ENCODE peak calls at places on chromosomes 7 and 10, in four cellular contexts. X is WERI-Rb-1; M is stimulated activated CD4-positive, alpha-beta T cell treated with anti-CD3 and anti-CD28 coated beads, Interleukin-1b, Interleukin-23, amount 100 ng/mL, for 24 hours; Y is GM10248. O is an unnamed sample.

GRCh38 chr10:127279334-127279774 is 83.0 kb upstream of the INSYN2A start:
- DNase-seq in X (no peak), M (no peak), Y (no peak), O (no peak)

GRCh38 chr10:90592903-90593302 is 264.9 kb downstream of the HTR7 start:
- DNase-seq in X (peak), M (no peak), Y (peak), O (peak)

GRCh38 chr7:153829523-153829922 is 222.7 kb upstream of the DPP6 start:
- DNase-seq in X (no peak), M (no peak), Y (no peak), O (no peak)

GRCh38 chr7:97845622-97846203 is 26.5 kb downstream of the ASNS start:
- DNase-seq in X (no peak), M (no peak), Y (no peak), O (no peak)

GRCh38 chr10:114520453-114520852 is 116.2 kb upstream of the AFAP1L2 start:
- DNase-seq in X (no peak), M (no peak), Y (no peak), O (no peak)

GRCh38 chr7:130151591-130152269 is 53.5 kb downstream of the TMEM209 start:
- DNase-seq in X (no peak), M (no peak), Y (no peak), O (no peak)

GRCh38 chr10:124565565-124566221 is 104.1 kb downstream of the LHPP start:
- DNase-seq in X (peak), M (no peak), Y (peak), O (peak)

GRCh38 chr10:33237736-33238624 is 96.5 kb downstream of the NRP1 start:
- DNase-seq in X (no peak), M (no peak), Y (no peak), O (no peak)

GRCh38 chr7:69232445-69233376 is 365.6 kb upstream of the AUTS2 start:
- DNase-seq in X (no peak), M (no peak), Y (no peak), O (no peak)

GRCh38 chr7:134547738-134548054 is 1.2 kb upstream of the AKR1B15 start:
- DNase-seq in X (peak), M (no peak), Y (peak), O (no peak)

GRCh38 chr7:72754312-72754711 is 73.7 kb downstream of the TYW1B start:
- DNase-seq in X (no peak), M (no peak), Y (no peak), O (no peak)

GRCh38 chr10:132810807-132811700 is 25.1 kb upstream of the NKX6-2 start:
- DNase-seq in X (no peak), M (no peak), Y (no peak), O (no peak)

GRCh38 chr7:924541-925231 is 29.8 kb downstream of the ADAP1 start:
- DNase-seq in X (no peak), M (peak), Y (peak), O (peak)

GRCh38 chr10:12202230-12202629 is 6.2 kb downstream of the CDC123 start:
- DNase-seq in X (no peak), M (no peak), Y (no peak), O (no peak)

GRCh38 chr7:120583835-120584586 is 273.9 kb downstream of the TSPAN12 start:
- DNase-seq in X (no peak), M (no peak), Y (no peak), O (no peak)

GRCh38 chr10:29392376-29393021 is 103.6 kb downstream of the LYZL1 start:
- DNase-seq in X (peak), M (peak), Y (peak), O (peak)

GRCh38 chr7:7761340-7761973 is 43.0 kb upstream of the RPA3 start:
- DNase-seq in X (no peak), M (no peak), Y (no peak), O (no peak)

GRCh38 chr10:97888641-97889262 is 39.1 kb downstream of the GOLGA7B start:
- DNase-seq in X (no peak), M (no peak), Y (no peak), O (no peak)

GRCh38 chr10:117007080-117007479 is 2.1 kb upstream of the SHTN1 start:
- DNase-seq in X (no peak), M (no peak), Y (no peak), O (no peak)

GRCh38 chr10:105769248-105770184 is 1128.4 kb downstream of the SORCS3 start:
- DNase-seq in X (no peak), M (no peak), Y (no peak), O (no peak)

GRCh38 chr7:138610671-138611170 is 90.4 kb downstream of the SVOPL start:
- DNase-seq in X (no peak), M (no peak), Y (no peak), O (no peak)

O was measured in glutamatergic neuron.